ENCODE peak calls at places on chromosomes 6 and 20, in eight cellular contexts. One of them, this sample, is unnamed. For H3K4me1, the result is how much of the 10 kb centered on the place peaks cover.

GRCh38 chr20:43939762-43940121 is 25.1 kb downstream of the TOX2 start:
- DNase-seq in K562: no peak
- DNase-seq in CD8-positive, alpha-beta T cell: no peak
- DNase-seq in fibroblast of lung: no peak
- DNase-seq in lung: no peak
- DNase-seq in ovary: no peak
- DNase-seq in colonic mucosa: no peak
- DNase-seq in right lobe of liver: no peak
- DNase-seq in this sample: no peak

GRCh38 chr6:1348675-1349074 is 36.8 kb downstream of the FOXQ1 start:
- DNase-seq in CD8-positive, alpha-beta T cell: no peak
- DNase-seq in fibroblast of lung: peak
- DNase-seq in ovary: no peak
- DNase-seq in lung: peak
- DNase-seq in colonic mucosa: no peak
- DNase-seq in right lobe of liver: no peak
- DNase-seq in K562: no peak
- DNase-seq in this sample: no peak

GRCh38 chr6:26125015-26125690 is 37.9 kb downstream of the HFE start:
- DNase-seq in ovary: peak
- DNase-seq in right lobe of liver: no peak
- DNase-seq in lung: peak
- DNase-seq in fibroblast of lung: peak
- DNase-seq in colonic mucosa: no peak
- DNase-seq in K562: no peak
- DNase-seq in CD8-positive, alpha-beta T cell: no peak
- DNase-seq in this sample: no peak

GRCh38 chr6:110232456-110232855 is 52.2 kb downstream of the CDC40 start:
- DNase-seq in fibroblast of lung: peak
- DNase-seq in colonic mucosa: no peak
- DNase-seq in right lobe of liver: no peak
- DNase-seq in CD8-positive, alpha-beta T cell: no peak
- DNase-seq in lung: no peak
- DNase-seq in ovary: no peak
- DNase-seq in K562: no peak
- DNase-seq in this sample: no peak

GRCh38 chr20:1430004-1430451 is 36.6 kb downstream of the NSFL1C start:
- DNase-seq in ovary: no peak
- DNase-seq in fibroblast of lung: peak
- DNase-seq in CD8-positive, alpha-beta T cell: no peak
- DNase-seq in K562: no peak
- DNase-seq in lung: no peak
- DNase-seq in colonic mucosa: no peak
- DNase-seq in right lobe of liver: no peak
- DNase-seq in this sample: no peak

GRCh38 chr6:81969814-81970213 is 217.3 kb upstream of the TENT5A start:
- DNase-seq in colonic mucosa: no peak
- DNase-seq in fibroblast of lung: no peak
- DNase-seq in ovary: no peak
- DNase-seq in K562: peak
- DNase-seq in right lobe of liver: no peak
- DNase-seq in lung: no peak
- DNase-seq in CD8-positive, alpha-beta T cell: no peak
- DNase-seq in this sample: no peak

GRCh38 chr6:18441253-18441979 is 54.3 kb downstream of the RNF144B start:
- DNase-seq in lung: no peak
- DNase-seq in right lobe of liver: no peak
- DNase-seq in K562: no peak
- DNase-seq in colonic mucosa: no peak
- DNase-seq in fibroblast of lung: no peak
- DNase-seq in ovary: no peak
- DNase-seq in CD8-positive, alpha-beta T cell: no peak
- DNase-seq in this sample: no peak

GRCh38 chr6:143773503-143773902 is 69.6 kb upstream of the LTV1 start:
- DNase-seq in right lobe of liver: no peak
- DNase-seq in fibroblast of lung: peak
- DNase-seq in colonic mucosa: no peak
- DNase-seq in CD8-positive, alpha-beta T cell: no peak
- DNase-seq in lung: no peak
- DNase-seq in K562: no peak
- DNase-seq in ovary: no peak
- DNase-seq in this sample: no peak

GRCh38 chr20:63449025-63449424 is 23.4 kb downstream of the KCNQ2 start:
- DNase-seq in fibroblast of lung: no peak
- DNase-seq in CD8-positive, alpha-beta T cell: no peak
- DNase-seq in lung: no peak
- DNase-seq in colonic mucosa: no peak
- DNase-seq in K562: no peak
- DNase-seq in ovary: no peak
- DNase-seq in right lobe of liver: no peak
- DNase-seq in this sample: no peak

GRCh38 chr20:9160760-9161159 is 91.9 kb downstream of the PLCB4 start:
- DNase-seq in K562: no peak
- DNase-seq in CD8-positive, alpha-beta T cell: no peak
- DNase-seq in lung: no peak
- DNase-seq in fibroblast of lung: no peak
- DNase-seq in ovary: no peak
- DNase-seq in colonic mucosa: no peak
- DNase-seq in right lobe of liver: no peak
- DNase-seq in this sample: no peak

GRCh38 chr6:27168108-27168507 is 79.4 kb upstream of the PRSS16 start:
- DNase-seq in lung: no peak
- DNase-seq in right lobe of liver: no peak
- DNase-seq in CD8-positive, alpha-beta T cell: no peak
- DNase-seq in fibroblast of lung: peak
- DNase-seq in ovary: no peak
- DNase-seq in colonic mucosa: no peak
- DNase-seq in K562: no peak
- DNase-seq in this sample: no peak

GRCh38 chr6:148438593-148438992 is 96.0 kb downstream of the SASH1 start:
- DNase-seq in fibroblast of lung: peak
- DNase-seq in right lobe of liver: no peak
- DNase-seq in colonic mucosa: no peak
- DNase-seq in lung: no peak
- DNase-seq in K562: no peak
- DNase-seq in ovary: no peak
- DNase-seq in CD8-positive, alpha-beta T cell: no peak
- DNase-seq in this sample: no peak

GRCh38 chr6:111823831-111824607 is 49.2 kb downstream of the FYN start:
- DNase-seq in right lobe of liver: no peak
- DNase-seq in fibroblast of lung: peak
- DNase-seq in ovary: no peak
- DNase-seq in K562: no peak
- DNase-seq in colonic mucosa: no peak
- DNase-seq in CD8-positive, alpha-beta T cell: no peak
- DNase-seq in lung: no peak
- DNase-seq in this sample: no peak

GRCh38 chr6:66094615-66095014 is 387.6 kb upstream of the EYS start:
- DNase-seq in ovary: no peak
- DNase-seq in lung: no peak
- DNase-seq in fibroblast of lung: no peak
- DNase-seq in right lobe of liver: no peak
- DNase-seq in colonic mucosa: no peak
- DNase-seq in K562: no peak
- DNase-seq in CD8-positive, alpha-beta T cell: no peak
- DNase-seq in this sample: no peak

GRCh38 chr6:50655848-50656453 is 57.4 kb upstream of the TFAP2D start:
- DNase-seq in K562: peak
- DNase-seq in colonic mucosa: no peak
- DNase-seq in ovary: no peak
- DNase-seq in CD8-positive, alpha-beta T cell: no peak
- DNase-seq in fibroblast of lung: peak
- DNase-seq in right lobe of liver: no peak
- DNase-seq in lung: no peak
- DNase-seq in this sample: no peak
- TF ChIP-seq CTCF in K562: peak
- TF ChIP-seq CTCF in colonic mucosa: peak
- TF ChIP-seq CTCF in ovary: no peak
- TF ChIP-seq CTCF in CD8-positive, alpha-beta T cell: no peak
- TF ChIP-seq CTCF in fibroblast of lung: peak
- TF ChIP-seq CTCF in right lobe of liver: peak
- TF ChIP-seq CTCF in lung: no peak
- TF ChIP-seq CTCF in this sample: no peak

GRCh38 chr6:10537726-10538125 is 16.6 kb downstream of the GCNT2 start:
- DNase-seq in CD8-positive, alpha-beta T cell: no peak
- DNase-seq in ovary: no peak
- DNase-seq in lung: no peak
- DNase-seq in right lobe of liver: no peak
- DNase-seq in K562: no peak
- DNase-seq in colonic mucosa: no peak
- DNase-seq in fibroblast of lung: no peak
- DNase-seq in this sample: no peak

GRCh38 chr6:10534418-10534760 is 13.2 kb downstream of the GCNT2 start:
- DNase-seq in colonic mucosa: no peak
- DNase-seq in right lobe of liver: no peak
- DNase-seq in fibroblast of lung: no peak
- DNase-seq in K562: no peak
- DNase-seq in ovary: no peak
- DNase-seq in CD8-positive, alpha-beta T cell: no peak
- DNase-seq in lung: no peak
- DNase-seq in this sample: no peak

GRCh38 chr6:10531942-10532341 is 10.8 kb downstream of the GCNT2 start:
- DNase-seq in right lobe of liver: no peak
- DNase-seq in lung: no peak
- DNase-seq in colonic mucosa: no peak
- DNase-seq in CD8-positive, alpha-beta T cell: no peak
- DNase-seq in K562: no peak
- DNase-seq in fibroblast of lung: no peak
- DNase-seq in ovary: no peak
- DNase-seq in this sample: no peak

GRCh38 chr6:10532392-10532791 is 11.2 kb downstream of the GCNT2 start:
- DNase-seq in K562: no peak
- DNase-seq in right lobe of liver: no peak
- DNase-seq in fibroblast of lung: no peak
- DNase-seq in ovary: no peak
- DNase-seq in lung: no peak
- DNase-seq in CD8-positive, alpha-beta T cell: no peak
- DNase-seq in colonic mucosa: no peak
- DNase-seq in this sample: no peak

DNA sequence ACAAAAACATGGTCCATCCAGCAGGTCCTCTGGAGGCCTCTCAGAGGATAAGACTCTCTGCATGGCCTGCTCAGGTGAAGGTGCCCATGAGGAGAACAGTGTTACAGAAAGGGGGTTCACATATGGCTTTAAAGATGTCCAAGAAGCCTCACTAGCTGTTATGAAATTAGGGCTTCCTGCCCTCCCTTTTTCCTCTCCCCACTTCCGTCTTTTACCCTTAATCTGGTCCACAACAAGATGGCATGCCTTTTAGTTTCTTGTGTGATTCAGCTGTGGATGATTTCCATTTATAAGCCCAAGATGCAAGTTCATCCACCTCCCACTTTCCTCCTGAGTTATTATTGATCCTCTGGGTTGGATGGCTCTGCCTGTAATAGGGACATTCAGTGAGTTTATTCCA is 14.0 kb downstream of the GCNT2 start:
- DNase-seq in fibroblast of lung: no peak
- DNase-seq in K562: no peak
- DNase-seq in colonic mucosa: no peak
- DNase-seq in ovary: no peak
- DNase-seq in lung: no peak
- DNase-seq in CD8-positive, alpha-beta T cell: no peak
- DNase-seq in right lobe of liver: no peak
- DNase-seq in this sample: no peak
- H3K4me1 ChIP-seq in fibroblast of lung: under half
- H3K4me1 ChIP-seq in K562: under half
- H3K4me1 ChIP-seq in colonic mucosa: under half
- H3K4me1 ChIP-seq in ovary: under half
- H3K4me1 ChIP-seq in lung: under half
- H3K4me1 ChIP-seq in CD8-positive, alpha-beta T cell: under half
- H3K4me1 ChIP-seq in right lobe of liver: under half
- H3K4me1 ChIP-seq in this sample: under half

DNA sequence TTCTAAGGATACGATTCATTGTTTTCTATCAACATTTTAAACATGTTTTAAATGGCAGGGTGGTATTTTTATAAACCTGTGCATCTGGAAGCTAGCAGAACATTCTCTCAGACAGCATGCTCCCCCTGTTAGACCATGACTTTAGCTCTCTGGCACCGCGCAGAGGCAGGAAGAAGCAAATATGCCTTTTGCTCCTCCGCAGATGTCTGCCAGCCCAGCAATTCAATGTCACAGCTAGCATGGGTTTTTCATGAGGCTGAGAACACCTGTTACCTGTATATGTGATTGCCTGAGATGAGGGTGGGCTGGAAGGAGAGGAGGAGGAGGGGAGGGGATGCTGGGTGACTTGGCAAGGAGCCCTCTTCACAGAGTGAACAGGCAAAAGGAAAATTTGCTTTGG is 6.7 kb downstream of the MTCH1 start:
- DNase-seq in right lobe of liver: peak
- DNase-seq in ovary: peak
- DNase-seq in fibroblast of lung: peak
- DNase-seq in colonic mucosa: peak
- DNase-seq in lung: no peak
- DNase-seq in CD8-positive, alpha-beta T cell: no peak
- DNase-seq in K562: peak
- DNase-seq in this sample: no peak
- TF ChIP-seq CTCF in right lobe of liver: peak
- TF ChIP-seq CTCF in ovary: peak
- TF ChIP-seq CTCF in fibroblast of lung: peak
- TF ChIP-seq CTCF in colonic mucosa: peak
- TF ChIP-seq CTCF in lung: peak
- TF ChIP-seq CTCF in CD8-positive, alpha-beta T cell: peak
- TF ChIP-seq CTCF in K562: peak
- TF ChIP-seq CTCF in this sample: peak

GRCh38 chr6:167670938-167671338 is 155.8 kb upstream of the AFDN start:
- DNase-seq in ovary: no peak
- DNase-seq in fibroblast of lung: no peak
- DNase-seq in K562: no peak
- DNase-seq in colonic mucosa: no peak
- DNase-seq in right lobe of liver: peak
- DNase-seq in CD8-positive, alpha-beta T cell: no peak
- DNase-seq in lung: no peak
- DNase-seq in this sample: no peak

GRCh38 chr6:167669870-167670802 is 156.6 kb upstream of the AFDN start:
- DNase-seq in right lobe of liver: no peak
- DNase-seq in lung: no peak
- DNase-seq in ovary: no peak
- DNase-seq in CD8-positive, alpha-beta T cell: no peak
- DNase-seq in K562: no peak
- DNase-seq in fibroblast of lung: no peak
- DNase-seq in colonic mucosa: no peak
- DNase-seq in this sample: no peak

GRCh38 chr6:167668754-167669552 is 157.8 kb upstream of the AFDN start:
- DNase-seq in right lobe of liver: no peak
- DNase-seq in CD8-positive, alpha-beta T cell: no peak
- DNase-seq in ovary: no peak
- DNase-seq in fibroblast of lung: no peak
- DNase-seq in K562: no peak
- DNase-seq in colonic mucosa: no peak
- DNase-seq in lung: no peak
- DNase-seq in this sample: no peak

GRCh38 chr6:167668019-167668753 is 158.5 kb upstream of the AFDN start:
- DNase-seq in right lobe of liver: peak
- DNase-seq in ovary: no peak
- DNase-seq in K562: no peak
- DNase-seq in lung: no peak
- DNase-seq in CD8-positive, alpha-beta T cell: no peak
- DNase-seq in colonic mucosa: peak
- DNase-seq in fibroblast of lung: no peak
- DNase-seq in this sample: no peak

DNA sequence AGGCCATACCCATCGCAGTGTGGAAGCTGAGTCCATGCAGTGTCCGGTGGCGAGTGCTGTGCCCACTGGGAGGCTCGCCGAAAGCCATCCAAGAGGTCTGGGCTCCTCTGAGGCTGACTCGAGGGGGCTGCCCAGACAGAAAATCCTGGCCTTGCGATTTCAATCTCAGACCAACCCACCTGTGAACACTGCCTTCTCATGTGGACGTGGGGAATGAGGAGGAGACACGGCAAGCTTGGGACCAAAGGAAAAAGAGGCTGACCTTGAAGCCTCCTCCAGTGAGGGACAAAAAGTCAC is 157.2 kb upstream of the AFDN start:
- DNase-seq in fibroblast of lung: no peak
- DNase-seq in lung: no peak
- DNase-seq in K562: no peak
- DNase-seq in colonic mucosa: no peak
- DNase-seq in CD8-positive, alpha-beta T cell: no peak
- DNase-seq in ovary: no peak
- DNase-seq in right lobe of liver: no peak
- DNase-seq in this sample: no peak
- H3K4me1 ChIP-seq in fibroblast of lung: under half
- H3K4me1 ChIP-seq in lung: under half
- H3K4me1 ChIP-seq in K562: under half
- H3K4me1 ChIP-seq in colonic mucosa: under half
- H3K4me1 ChIP-seq in CD8-positive, alpha-beta T cell: under half
- H3K4me1 ChIP-seq in ovary: under half
- H3K4me1 ChIP-seq in right lobe of liver: under half
- H3K4me1 ChIP-seq in this sample: under half